ENCODE peak calls at places on chromosomes 12 and 14, in five cellular contexts. B, K, J, U and H are unnamed samples.

GRCh38 chr12:78224154-78224553 is 393.5 kb downstream of the NAV3 start:
- DNase-seq in B (no peak), U (no peak), K (no peak), J (no peak), H (no peak)

GRCh38 chr12:126338031-126338441 is 1272.8 kb downstream of the AACS start:
- DNase-seq in U (no peak), B (no peak), J (no peak), K (no peak), H (no peak)

GRCh38 chr12:123449103-123449736 is 8.7 kb upstream of the SNRNP35 start:
- DNase-seq in U (no peak), K (no peak), B (no peak), J (no peak), H (no peak)

GRCh38 chr12:131873293-131873692 is 21.1 kb upstream of the ULK1 start:
- DNase-seq in B (no peak), U (no peak), J (no peak), K (no peak), H (no peak)

GRCh38 chr12:40107803-40108620 is 2.1 kb upstream of the SLC2A13 start:
- DNase-seq in B (no peak), K (no peak), J (no peak), U (no peak), H (no peak)

GRCh38 chr12:10285919-10286318 is 21.8 kb upstream of the KLRD1 start:
- DNase-seq in U (no peak), B (no peak), K (no peak), J (no peak), H (no peak)

GRCh38 chr12:129673807-129674206 is 230.0 kb downstream of the TMEM132D start:
- DNase-seq in B (no peak), J (no peak), K (no peak), U (no peak), H (no peak)

GRCh38 chr12:12331896-12332295 is 18.1 kb downstream of the MANSC1 start:
- DNase-seq in U (no peak), B (no peak), J (no peak), K (no peak), H (peak)

GRCh38 chr12:113077859-113078256 is 21.3 kb downstream of the DTX1 start:
- DNase-seq in J (no peak), U (no peak), K (no peak), B (peak), H (no peak)

GRCh38 chr12:132672678-132673077 is 14.5 kb downstream of the POLE start:
- DNase-seq in U (no peak), J (no peak), B (no peak), K (no peak), H (no peak)

GRCh38 chr14:72745546-72745945 is 148.4 kb downstream of the DPF3 start:
- DNase-seq in K (peak), J (peak), U (peak), B (no peak), H (peak)

GRCh38 chr14:73235531-73236155 is 1.7 kb upstream of the PAPLN start:
- DNase-seq in J (no peak), K (no peak), U (no peak), B (peak), H (no peak)

GRCh38 chr12:68832504-68832867 is 24.5 kb downstream of the MDM2 start:
- DNase-seq in U (no peak), B (no peak), K (no peak), J (no peak), H (no peak)

GRCh38 chr12:2051700-2052625 is 824 bp upstream of the CACNA1C start:
- DNase-seq in B (no peak), K (no peak), J (no peak), U (no peak), H (no peak)

GRCh38 chr12:131990066-131990979 is 40.6 kb downstream of the EP400 start:
- DNase-seq in U (peak), B (no peak), K (no peak), J (no peak), H (no peak)

GRCh38 chr12:130649101-130649571 is 67.0 kb downstream of the RIMBP2 start:
- DNase-seq in K (no peak), B (no peak), J (no peak), U (no peak), H (no peak)

GRCh38 chr12:109951751-109952150 is 44.4 kb downstream of the GIT2 start:
- DNase-seq in J (no peak), B (peak), U (peak), K (peak), H (peak)

GRCh38 chr14:53462931-53463778 is 310.0 kb upstream of the DDHD1 start:
- DNase-seq in U (no peak), B (no peak), J (no peak), K (no peak), H (peak)

GRCh38 chr14:81737938-81738337 is 204.3 kb upstream of the SEL1L start:
- DNase-seq in J (no peak), U (no peak), B (no peak), K (no peak), H (no peak)

GRCh38 chr14:86787782-86788181 is 1205.2 kb downstream of the GALC start:
- DNase-seq in B (no peak), J (no peak), K (peak), U (no peak), H (no peak)

GRCh38 chr12:109832534-109833306 is 478 bp downstream of the TRPV4 start:
- DNase-seq in J (no peak), U (no peak), B (no peak), K (no peak), H (no peak)

GRCh38 chr12:105418821-105419291 is 88.4 kb downstream of the C12orf75 start:
- DNase-seq in K (no peak), J (no peak), U (peak), B (no peak), H (no peak)

GRCh38 chr14:55271572-55272414 is 572 bp downstream of the FBXO34 start:
- DNase-seq in B (peak), J (peak), U (peak), K (no peak), H (peak)

GRCh38 chr14:37565550-37565949 is 29.5 kb downstream of the FOXA1 start:
- DNase-seq in B (no peak), J (no peak), U (no peak), K (no peak), H (no peak)

GRCh38 chr14:51244591-51244990 is 4.5 kb downstream of the TMX1 start:
- DNase-seq in B (no peak), K (no peak), U (no peak), J (no peak), H (no peak)

GRCh38 chr12:127429556-127429955 is 837.4 kb upstream of the TMEM132C start:
- DNase-seq in U (peak), J (no peak), K (no peak), B (no peak), H (no peak)

GRCh38 chr12:127438512-127439244 is 828.3 kb upstream of the TMEM132C start:
- DNase-seq in J (no peak), K (no peak), B (no peak), U (no peak), H (no peak)

GRCh38 chr12:127430401-127430800 is 836.6 kb upstream of the TMEM132C start:
- DNase-seq in K (no peak), J (no peak), U (no peak), B (no peak), H (no peak)

GRCh38 chr12:127431177-127431576 is 835.8 kb upstream of the TMEM132C start:
- DNase-seq in J (no peak), U (no peak), K (no peak), B (no peak), H (no peak)

GRCh38 chr12:127435439-127435838 is 831.5 kb upstream of the TMEM132C start:
- DNase-seq in B (no peak), K (no peak), U (no peak), J (no peak), H (no peak)
- H3K27ac ChIP-seq in B (no peak), K (no peak), U (no peak), J (no peak), H (no peak)

GRCh38 chr12:120041386-120042231 is 52.6 kb downstream of the BICDL1 start:
- DNase-seq in U (no peak), J (no peak), B (no peak), K (no peak), H (no peak)
- H3K27ac ChIP-seq in U (no peak), J (no peak), B (no peak), K (no peak), H (peak)

GRCh38 chr14:103920981-103921854 is 7.0 kb upstream of the TDRD9 start:
- DNase-seq in B (peak), U (peak), K (peak), J (peak), H (peak)
- H3K27ac ChIP-seq in B (peak), U (peak), K (peak), J (peak), H (peak)

GRCh38 chr14:100063314-100063941 is 1.8 kb upstream of the EVL start:
- DNase-seq in U (no peak), J (no peak), B (no peak), K (no peak), H (no peak)

GRCh38 chr14:100065942-100066574 is 836 bp downstream of the EVL start:
- DNase-seq in U (no peak), J (peak), K (no peak), B (no peak), H (no peak)

GRCh38 chr14:100066984-100067383 is 1.8 kb downstream of the EVL start:
- DNase-seq in U (no peak), J (no peak), K (no peak), B (no peak), H (no peak)

GRCh38 chr14:100067481-100067880 is 2.3 kb downstream of the EVL start:
- DNase-seq in B (no peak), J (no peak), K (no peak), U (no peak), H (no peak)

GRCh38 chr14:100065161-100065871 is at the start of gene EVL:
- DNase-seq in U (no peak), K (no peak), B (no peak), J (no peak), H (no peak)
- H3K27ac ChIP-seq in U (no peak), K (no peak), B (no peak), J (peak), H (no peak)

GRCh38 chr12:6549379-6550151 is 6.3 kb downstream of the IFFO1 start:
- DNase-seq in U (no peak), B (no peak), J (no peak), K (no peak), H (no peak)
- H3K27ac ChIP-seq in U (peak), B (peak), J (peak), K (peak), H (no peak)